ENCODE peak calls at places on chromosomes 4 and X, in four cellular contexts. One of them, this sample, is unnamed.

GRCh38 chrX:19373034-19373891 is 29.5 kb downstream of the PDHA1 start:
- DNase-seq in mucosa of descending colon: no peak
- DNase-seq in gastrocnemius medialis: no peak
- DNase-seq in Calu3: no peak
- DNase-seq in this sample: no peak

GRCh38 chrX:133570549-133570948 is 155.3 kb upstream of the GPC4 start:
- DNase-seq in Calu3: no peak
- DNase-seq in mucosa of descending colon: no peak
- DNase-seq in gastrocnemius medialis: no peak
- DNase-seq in this sample: no peak

GRCh38 chrX:28628101-28628500 is 40.9 kb downstream of the IL1RAPL1 start:
- DNase-seq in Calu3: no peak
- DNase-seq in gastrocnemius medialis: no peak
- DNase-seq in mucosa of descending colon: no peak
- DNase-seq in this sample: no peak

GRCh38 chr4:137524642-137525384 is 7.5 kb downstream of the PCDH18 start:
- DNase-seq in mucosa of descending colon: no peak
- DNase-seq in Calu3: no peak
- DNase-seq in gastrocnemius medialis: no peak
- DNase-seq in this sample: no peak

GRCh38 chr4:113008726-113009125 is 40.7 kb upstream of the ANK2 start:
- DNase-seq in Calu3: no peak
- DNase-seq in gastrocnemius medialis: no peak
- DNase-seq in mucosa of descending colon: no peak
- DNase-seq in this sample: no peak

GRCh38 chr4:74038161-74039064 is at the start of gene CXCL3:
- DNase-seq in gastrocnemius medialis: peak
- DNase-seq in Calu3: peak
- DNase-seq in mucosa of descending colon: peak
- DNase-seq in this sample: peak

GRCh38 chr4:99403380-99404194 is 31.6 kb downstream of the ADH7 start:
- DNase-seq in mucosa of descending colon: no peak
- DNase-seq in gastrocnemius medialis: no peak
- DNase-seq in Calu3: no peak
- DNase-seq in this sample: no peak

GRCh38 chr4:152471251-152471792 is 64.6 kb downstream of the FBXW7 start:
- DNase-seq in Calu3: no peak
- DNase-seq in mucosa of descending colon: no peak
- DNase-seq in gastrocnemius medialis: no peak
- DNase-seq in this sample: no peak

GRCh38 chr4:94356444-94356843 is 13.8 kb upstream of the HPGDS start:
- DNase-seq in gastrocnemius medialis: no peak
- DNase-seq in Calu3: no peak
- DNase-seq in mucosa of descending colon: no peak
- DNase-seq in this sample: no peak

GRCh38 chr4:106172846-106173245 is 143.2 kb downstream of the TBCK start:
- DNase-seq in gastrocnemius medialis: no peak
- DNase-seq in Calu3: no peak
- DNase-seq in mucosa of descending colon: no peak
- DNase-seq in this sample: no peak

GRCh38 chrX:130771230-130771629 is 131.8 kb downstream of the ENOX2 start:
- DNase-seq in gastrocnemius medialis: no peak
- DNase-seq in mucosa of descending colon: no peak
- DNase-seq in Calu3: no peak
- DNase-seq in this sample: no peak

GRCh38 chrX:130770615-130771014 is 132.4 kb downstream of the ENOX2 start:
- DNase-seq in mucosa of descending colon: no peak
- DNase-seq in Calu3: no peak
- DNase-seq in gastrocnemius medialis: no peak
- DNase-seq in this sample: no peak

GRCh38 chrX:130772313-130773140 is 130.5 kb downstream of the ENOX2 start:
- DNase-seq in gastrocnemius medialis: peak
- DNase-seq in Calu3: no peak
- DNase-seq in mucosa of descending colon: no peak
- DNase-seq in this sample: no peak

GRCh38 chrX:130769835-130770234 is 133.2 kb downstream of the ENOX2 start:
- DNase-seq in mucosa of descending colon: no peak
- DNase-seq in Calu3: no peak
- DNase-seq in gastrocnemius medialis: no peak
- DNase-seq in this sample: no peak

DNA sequence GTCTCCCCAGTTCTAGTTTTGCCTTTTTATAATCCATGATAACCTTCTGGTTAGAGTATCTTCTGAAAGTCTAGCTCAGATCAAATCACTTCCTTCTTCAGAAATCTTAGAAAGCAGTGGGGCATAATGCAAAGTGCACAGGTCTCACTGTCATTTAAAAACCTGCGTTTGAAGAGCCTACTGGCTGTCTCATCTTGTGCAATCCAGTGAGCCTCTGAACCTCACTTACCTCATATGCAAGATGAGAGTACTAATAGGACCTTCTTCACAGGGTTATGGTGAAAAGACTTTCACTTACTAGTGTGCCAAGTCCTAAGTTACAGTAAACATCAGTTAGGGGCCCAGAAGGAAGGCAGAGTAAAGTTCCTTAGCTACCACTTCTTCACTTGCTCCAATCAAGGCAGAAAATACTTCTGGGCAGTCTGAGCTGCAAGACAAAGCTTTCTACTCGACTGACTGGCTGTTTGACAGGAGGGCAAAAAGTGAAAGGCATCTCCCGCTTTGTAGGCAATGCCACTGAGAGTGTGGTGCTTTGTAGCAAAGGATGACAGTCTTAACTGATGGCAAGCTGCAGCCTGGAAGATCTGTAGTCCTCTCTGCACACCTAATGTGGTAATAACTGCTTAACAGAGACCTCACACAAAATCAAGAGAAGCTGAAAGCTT is 131.2 kb downstream of the ENOX2 start:
- DNase-seq in mucosa of descending colon: no peak
- DNase-seq in gastrocnemius medialis: no peak
- DNase-seq in Calu3: no peak
- DNase-seq in this sample: no peak
- TF ChIP-seq CTCF in mucosa of descending colon: no peak
- TF ChIP-seq CTCF in gastrocnemius medialis: no peak
- TF ChIP-seq CTCF in Calu3: no peak
- TF ChIP-seq CTCF in this sample: no peak

GRCh38 chrX:49176421-49177326 is 5.0 kb downstream of the PLP2 start:
- DNase-seq in mucosa of descending colon: peak
- DNase-seq in Calu3: peak
- DNase-seq in gastrocnemius medialis: no peak
- DNase-seq in this sample: no peak

GRCh38 chrX:49177873-49178480 is 6.3 kb downstream of the PLP2 start:
- DNase-seq in Calu3: no peak
- DNase-seq in gastrocnemius medialis: peak
- DNase-seq in mucosa of descending colon: no peak
- DNase-seq in this sample: no peak

GRCh38 chrX:49178537-49178936 is 6.8 kb downstream of the PLP2 start:
- DNase-seq in mucosa of descending colon: no peak
- DNase-seq in gastrocnemius medialis: no peak
- DNase-seq in Calu3: no peak
- DNase-seq in this sample: no peak

GRCh38 chrX:49175875-49176274 is 4.2 kb downstream of the PLP2 start:
- DNase-seq in mucosa of descending colon: no peak
- DNase-seq in Calu3: no peak
- DNase-seq in gastrocnemius medialis: no peak
- DNase-seq in this sample: no peak

DNA sequence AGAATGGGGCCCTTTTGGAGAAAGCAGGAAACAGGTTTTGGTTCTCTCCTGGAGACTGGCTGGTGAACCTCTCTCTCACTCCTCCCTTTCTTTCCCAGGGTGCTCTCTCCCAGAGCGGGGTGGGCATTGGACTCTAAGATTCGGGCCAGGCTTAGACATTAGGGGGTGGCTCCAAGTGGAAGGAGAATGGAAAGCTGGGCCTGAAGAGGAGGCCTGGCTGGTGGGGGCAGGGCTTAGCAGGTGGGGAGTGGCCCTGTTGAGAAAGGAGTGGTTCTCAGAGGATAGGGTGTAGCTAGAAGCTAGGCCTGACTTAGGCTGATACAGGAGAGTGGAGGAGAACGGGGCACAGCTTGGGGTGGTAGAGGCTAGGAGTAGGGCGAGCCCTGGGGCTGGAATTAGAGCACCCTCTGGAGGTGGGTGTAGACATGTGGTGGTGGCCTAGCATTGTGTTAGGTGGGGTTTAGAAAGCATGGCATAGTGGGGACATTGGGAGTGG is 5.7 kb downstream of the PLP2 start:
- DNase-seq in mucosa of descending colon: peak
- DNase-seq in Calu3: peak
- DNase-seq in gastrocnemius medialis: peak
- DNase-seq in this sample: no peak
- TF ChIP-seq CTCF in mucosa of descending colon: no peak
- TF ChIP-seq CTCF in Calu3: no peak
- TF ChIP-seq CTCF in gastrocnemius medialis: no peak
- TF ChIP-seq CTCF in this sample: no peak

GRCh38 chr4:151114986-151115385 is 15.6 kb downstream of the RPS3A start:
- DNase-seq in gastrocnemius medialis: no peak
- DNase-seq in Calu3: no peak
- DNase-seq in mucosa of descending colon: no peak
- DNase-seq in this sample: no peak

GRCh38 chr4:151114338-151114737 is 14.9 kb downstream of the RPS3A start:
- DNase-seq in gastrocnemius medialis: no peak
- DNase-seq in mucosa of descending colon: no peak
- DNase-seq in Calu3: no peak
- DNase-seq in this sample: no peak

DNA sequence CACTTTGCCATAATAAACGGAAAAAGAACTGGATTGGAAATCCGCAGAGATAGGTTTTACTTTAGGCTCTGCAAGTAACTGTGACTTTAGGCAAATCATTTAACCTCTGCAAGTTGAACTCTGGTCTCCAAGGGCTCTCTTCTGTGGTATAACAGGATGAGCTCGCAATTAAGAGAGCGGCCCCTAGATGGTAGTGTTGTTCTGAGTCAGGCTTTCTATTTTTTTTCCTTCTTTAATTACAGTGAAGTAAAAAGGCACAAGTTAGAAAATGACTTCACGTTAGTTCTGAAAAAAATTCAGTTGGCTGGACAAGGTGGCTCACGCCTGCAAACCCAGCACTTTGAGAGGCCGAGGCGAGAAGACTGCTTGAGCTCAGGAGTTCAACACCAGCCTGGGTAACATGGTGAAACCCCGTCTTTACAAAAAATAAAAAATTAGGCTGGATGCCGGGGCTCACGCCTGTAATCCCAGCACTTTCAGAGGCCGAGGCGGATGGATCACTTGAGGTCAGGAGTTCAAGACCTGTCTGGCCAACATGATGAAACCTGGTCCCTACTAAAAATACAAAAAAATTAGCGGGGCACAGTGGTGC is 18.0 kb downstream of the RPS3A start:
- DNase-seq in gastrocnemius medialis: peak
- DNase-seq in Calu3: peak
- DNase-seq in mucosa of descending colon: peak
- DNase-seq in this sample: no peak
- TF ChIP-seq CTCF in gastrocnemius medialis: peak
- TF ChIP-seq CTCF in Calu3: peak
- TF ChIP-seq CTCF in mucosa of descending colon: peak
- TF ChIP-seq CTCF in this sample: peak

DNA sequence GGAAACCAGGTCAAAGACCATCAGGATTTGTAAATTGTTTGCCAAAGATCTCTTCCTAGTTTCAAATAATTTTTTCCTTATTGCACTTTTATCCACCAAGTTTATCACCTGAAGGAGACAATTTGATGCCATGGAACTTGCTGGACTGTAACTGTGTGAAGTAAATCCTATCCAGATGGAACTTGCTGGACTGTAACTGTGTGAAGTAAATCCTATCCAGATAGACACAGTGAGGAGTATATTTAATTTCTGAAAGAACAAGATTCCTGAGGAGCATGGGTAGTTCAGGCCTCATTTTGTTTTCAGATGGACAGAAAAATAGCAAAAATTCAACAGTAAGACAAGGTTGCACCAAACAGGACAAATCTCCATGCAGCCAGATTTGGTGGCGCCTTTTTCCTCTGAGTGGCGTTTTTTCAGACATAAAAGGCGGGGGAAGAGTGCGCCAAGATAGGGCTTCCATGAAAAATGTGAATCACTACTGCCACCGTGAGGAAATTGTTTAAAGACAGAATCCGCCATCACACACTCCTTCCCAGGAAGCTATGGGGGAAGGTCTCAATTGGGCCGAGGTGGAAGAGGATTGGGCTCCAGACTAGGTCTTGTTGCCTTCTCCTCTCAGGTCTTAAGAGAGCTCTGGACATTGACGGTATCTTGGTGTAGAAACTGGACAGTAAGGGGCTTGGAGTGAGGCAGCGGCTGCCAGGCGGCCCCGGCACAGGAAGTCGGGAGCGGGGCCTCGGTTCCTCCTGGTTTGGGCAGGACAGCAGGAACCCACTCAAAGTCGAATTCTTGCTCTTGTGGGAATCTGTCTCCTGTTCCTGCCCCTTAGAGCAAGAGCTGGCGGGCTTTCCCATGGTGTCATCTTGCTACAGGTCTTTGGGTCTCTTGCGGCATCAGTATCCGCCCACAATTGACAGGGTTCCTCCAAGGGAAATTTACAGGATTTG is 234.7 kb downstream of the OR13H1 start:
- DNase-seq in Calu3: no peak
- DNase-seq in gastrocnemius medialis: no peak
- DNase-seq in mucosa of descending colon: no peak
- DNase-seq in this sample: peak
- TF ChIP-seq CTCF in Calu3: no peak
- TF ChIP-seq CTCF in gastrocnemius medialis: peak
- TF ChIP-seq CTCF in mucosa of descending colon: no peak
- TF ChIP-seq CTCF in this sample: peak

GRCh38 chrX:33171071-33171470 is 40.3 kb downstream of the DMD start:
- DNase-seq in gastrocnemius medialis: no peak
- DNase-seq in mucosa of descending colon: no peak
- DNase-seq in Calu3: no peak
- DNase-seq in this sample: no peak

GRCh38 chrX:33178690-33179089 is 32.7 kb downstream of the DMD start:
- DNase-seq in gastrocnemius medialis: no peak
- DNase-seq in mucosa of descending colon: no peak
- DNase-seq in Calu3: no peak
- DNase-seq in this sample: no peak

GRCh38 chrX:33178218-33178617 is 33.1 kb downstream of the DMD start:
- DNase-seq in mucosa of descending colon: no peak
- DNase-seq in Calu3: no peak
- DNase-seq in gastrocnemius medialis: peak
- DNase-seq in this sample: no peak

DNA sequence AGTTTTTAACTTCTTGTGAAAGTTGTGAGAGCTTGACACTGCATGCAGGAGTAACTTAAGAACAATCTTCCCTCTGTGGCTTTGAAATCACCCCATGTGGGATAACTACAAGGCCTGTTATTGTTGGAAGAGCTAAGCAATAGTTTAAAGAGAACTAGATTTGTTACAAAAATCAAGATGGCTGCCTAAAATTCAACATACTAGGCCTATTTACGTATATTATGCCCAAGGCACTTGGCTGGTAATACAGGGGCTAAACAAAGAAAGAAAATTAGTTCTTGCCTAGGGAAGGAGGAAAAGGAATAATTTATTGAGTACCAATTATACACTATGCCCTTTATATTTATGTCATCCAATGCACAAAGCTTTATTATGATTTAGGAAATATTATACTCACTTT is 36.1 kb downstream of the DMD start:
- DNase-seq in gastrocnemius medialis: no peak
- DNase-seq in mucosa of descending colon: no peak
- DNase-seq in Calu3: no peak
- DNase-seq in this sample: no peak
- TF ChIP-seq CTCF in gastrocnemius medialis: no peak
- TF ChIP-seq CTCF in mucosa of descending colon: no peak
- TF ChIP-seq CTCF in Calu3: no peak
- TF ChIP-seq CTCF in this sample: no peak